ENCODE peak calls at places on chromosomes 11 and 22, in six cellular contexts. One of them, this sample, is unnamed.

GRCh38 chr11:115129771-115130306 is 374.4 kb downstream of the CADM1 start:
- DNase-seq in NCI-H226: no peak
- DNase-seq in GM12891: no peak
- DNase-seq in cardiac fibroblast: no peak
- DNase-seq in activated T-cell treated with anti-CD3 and anti-CD28 coated beads, Interleukin-2, amount 50 U/mL, for 72 hours: no peak
- DNase-seq in M059J: no peak
- DNase-seq in this sample: no peak

GRCh38 chr11:69734367-69734766 is 30.5 kb upstream of the FGF19 start:
- DNase-seq in cardiac fibroblast: no peak
- DNase-seq in activated T-cell treated with anti-CD3 and anti-CD28 coated beads, Interleukin-2, amount 50 U/mL, for 72 hours: no peak
- DNase-seq in NCI-H226: no peak
- DNase-seq in GM12891: no peak
- DNase-seq in M059J: no peak
- DNase-seq in this sample: no peak

GRCh38 chr11:10394229-10395100 is 60.6 kb upstream of the AMPD3 start:
- DNase-seq in cardiac fibroblast: peak; percentile 56
- DNase-seq in activated T-cell treated with anti-CD3 and anti-CD28 coated beads, Interleukin-2, amount 50 U/mL, for 72 hours: no peak
- DNase-seq in NCI-H226: peak; percentile 46
- DNase-seq in M059J: peak; percentile 97
- DNase-seq in GM12891: no peak
- DNase-seq in this sample: no peak

GRCh38 chr11:65498042-65498726 is 661 bp upstream of the MALAT1 start:
- DNase-seq in activated T-cell treated with anti-CD3 and anti-CD28 coated beads, Interleukin-2, amount 50 U/mL, for 72 hours: peak; percentile 77
- DNase-seq in M059J: peak; percentile 57
- DNase-seq in NCI-H226: no peak
- DNase-seq in cardiac fibroblast: peak; percentile 81
- DNase-seq in GM12891: no peak
- DNase-seq in this sample: peak; percentile 75

GRCh38 chr11:44325698-44326097 is 15.8 kb upstream of the ALX4 start:
- DNase-seq in NCI-H226: no peak
- DNase-seq in GM12891: no peak
- DNase-seq in cardiac fibroblast: no peak
- DNase-seq in activated T-cell treated with anti-CD3 and anti-CD28 coated beads, Interleukin-2, amount 50 U/mL, for 72 hours: no peak
- DNase-seq in M059J: no peak
- DNase-seq in this sample: no peak

GRCh38 chr22:26259510-26259909 is 90.2 kb downstream of the SEZ6L start:
- DNase-seq in activated T-cell treated with anti-CD3 and anti-CD28 coated beads, Interleukin-2, amount 50 U/mL, for 72 hours: peak; percentile 6
- DNase-seq in cardiac fibroblast: peak; percentile 5
- DNase-seq in NCI-H226: peak; percentile 1
- DNase-seq in M059J: peak; percentile 47
- DNase-seq in GM12891: no peak
- DNase-seq in this sample: peak; percentile 33

GRCh38 chr11:131186629-131187075 is 183.8 kb upstream of the NTM start:
- DNase-seq in M059J: no peak
- DNase-seq in GM12891: peak; percentile 31
- DNase-seq in activated T-cell treated with anti-CD3 and anti-CD28 coated beads, Interleukin-2, amount 50 U/mL, for 72 hours: no peak
- DNase-seq in cardiac fibroblast: no peak
- DNase-seq in NCI-H226: no peak
- DNase-seq in this sample: no peak

GRCh38 chr11:119236490-119236889 is 30.4 kb downstream of the CBL start:
- DNase-seq in M059J: no peak
- DNase-seq in NCI-H226: peak; percentile 31
- DNase-seq in cardiac fibroblast: peak; percentile 17
- DNase-seq in GM12891: no peak
- DNase-seq in activated T-cell treated with anti-CD3 and anti-CD28 coated beads, Interleukin-2, amount 50 U/mL, for 72 hours: no peak
- DNase-seq in this sample: no peak

GRCh38 chr22:28995551-28995950 is 66.1 kb downstream of the C22orf31 start:
- DNase-seq in GM12891: no peak
- DNase-seq in NCI-H226: no peak
- DNase-seq in M059J: no peak
- DNase-seq in activated T-cell treated with anti-CD3 and anti-CD28 coated beads, Interleukin-2, amount 50 U/mL, for 72 hours: no peak
- DNase-seq in cardiac fibroblast: no peak
- DNase-seq in this sample: no peak

GRCh38 chr11:29159552-29160465 is 857.0 kb downstream of the KCNA4 start:
- DNase-seq in cardiac fibroblast: peak; percentile 82
- DNase-seq in GM12891: peak; percentile 0
- DNase-seq in activated T-cell treated with anti-CD3 and anti-CD28 coated beads, Interleukin-2, amount 50 U/mL, for 72 hours: peak; percentile 1
- DNase-seq in M059J: peak; percentile 81
- DNase-seq in NCI-H226: peak; percentile 69
- DNase-seq in this sample: peak; percentile 69

GRCh38 chr22:47199261-47199948 is 437.0 kb downstream of the TBC1D22A start:
- DNase-seq in NCI-H226: no peak
- DNase-seq in cardiac fibroblast: no peak
- DNase-seq in activated T-cell treated with anti-CD3 and anti-CD28 coated beads, Interleukin-2, amount 50 U/mL, for 72 hours: no peak
- DNase-seq in GM12891: no peak
- DNase-seq in M059J: no peak
- DNase-seq in this sample: no peak

GRCh38 chr22:33139937-33140336 is 81.8 kb upstream of the SYN3 start:
- DNase-seq in M059J: no peak
- DNase-seq in activated T-cell treated with anti-CD3 and anti-CD28 coated beads, Interleukin-2, amount 50 U/mL, for 72 hours: no peak
- DNase-seq in GM12891: no peak
- DNase-seq in cardiac fibroblast: no peak
- DNase-seq in NCI-H226: no peak
- DNase-seq in this sample: no peak

GRCh38 chr11:47259178-47259977 is 1.6 kb downstream of the NR1H3 start:
- DNase-seq in GM12891: no peak
- DNase-seq in NCI-H226: peak; percentile 11
- DNase-seq in activated T-cell treated with anti-CD3 and anti-CD28 coated beads, Interleukin-2, amount 50 U/mL, for 72 hours: peak; percentile 46
- DNase-seq in cardiac fibroblast: peak; percentile 63
- DNase-seq in M059J: peak; percentile 26
- DNase-seq in this sample: peak; percentile 53

GRCh38 chr11:122661182-122661945 is 5.8 kb downstream of the UBASH3B start:
- DNase-seq in GM12891: no peak
- DNase-seq in M059J: peak; percentile 95
- DNase-seq in activated T-cell treated with anti-CD3 and anti-CD28 coated beads, Interleukin-2, amount 50 U/mL, for 72 hours: no peak
- DNase-seq in cardiac fibroblast: no peak
- DNase-seq in NCI-H226: no peak
- DNase-seq in this sample: no peak

GRCh38 chr11:96052921-96053631 is 129.2 kb upstream of the MTMR2 start:
- DNase-seq in cardiac fibroblast: peak; percentile 61
- DNase-seq in M059J: peak; percentile 88
- DNase-seq in GM12891: no peak
- DNase-seq in NCI-H226: peak; percentile 47
- DNase-seq in activated T-cell treated with anti-CD3 and anti-CD28 coated beads, Interleukin-2, amount 50 U/mL, for 72 hours: no peak
- DNase-seq in this sample: peak; percentile 25

GRCh38 chr11:18347471-18348125 is 25.2 kb downstream of the GTF2H1 start:
- DNase-seq in activated T-cell treated with anti-CD3 and anti-CD28 coated beads, Interleukin-2, amount 50 U/mL, for 72 hours: no peak
- DNase-seq in cardiac fibroblast: no peak
- DNase-seq in GM12891: no peak
- DNase-seq in NCI-H226: no peak
- DNase-seq in M059J: no peak
- DNase-seq in this sample: peak; percentile 65

GRCh38 chr11:8268530-8269461 is 5.1 kb upstream of the LMO1 start:
- DNase-seq in NCI-H226: no peak
- DNase-seq in GM12891: no peak
- DNase-seq in cardiac fibroblast: no peak
- DNase-seq in activated T-cell treated with anti-CD3 and anti-CD28 coated beads, Interleukin-2, amount 50 U/mL, for 72 hours: no peak
- DNase-seq in M059J: no peak
- DNase-seq in this sample: no peak

GRCh38 chr11:14768789-14769188 is 123.2 kb downstream of the CYP2R1 start:
- DNase-seq in M059J: no peak
- DNase-seq in activated T-cell treated with anti-CD3 and anti-CD28 coated beads, Interleukin-2, amount 50 U/mL, for 72 hours: peak; percentile 22
- DNase-seq in GM12891: no peak
- DNase-seq in cardiac fibroblast: no peak
- DNase-seq in NCI-H226: no peak
- DNase-seq in this sample: no peak

GRCh38 chr11:12390687-12391110 is 13.3 kb downstream of the PARVA start:
- DNase-seq in cardiac fibroblast: no peak
- DNase-seq in M059J: no peak
- DNase-seq in GM12891: no peak
- DNase-seq in activated T-cell treated with anti-CD3 and anti-CD28 coated beads, Interleukin-2, amount 50 U/mL, for 72 hours: no peak
- DNase-seq in NCI-H226: peak; percentile 54
- DNase-seq in this sample: no peak

GRCh38 chr22:35995345-35995744 is 33.3 kb downstream of the RBFOX2 start:
- DNase-seq in activated T-cell treated with anti-CD3 and anti-CD28 coated beads, Interleukin-2, amount 50 U/mL, for 72 hours: no peak
- DNase-seq in cardiac fibroblast: no peak
- DNase-seq in M059J: no peak
- DNase-seq in NCI-H226: no peak
- DNase-seq in GM12891: no peak
- DNase-seq in this sample: no peak

GRCh38 chr22:48959496-48959895 is 868.2 kb downstream of the BRD1 start:
- DNase-seq in GM12891: no peak
- DNase-seq in M059J: no peak
- DNase-seq in cardiac fibroblast: no peak
- DNase-seq in activated T-cell treated with anti-CD3 and anti-CD28 coated beads, Interleukin-2, amount 50 U/mL, for 72 hours: no peak
- DNase-seq in NCI-H226: no peak
- DNase-seq in this sample: no peak

GRCh38 chr11:122793500-122793899 is 44.8 kb upstream of the CRTAM start:
- DNase-seq in cardiac fibroblast: no peak
- DNase-seq in activated T-cell treated with anti-CD3 and anti-CD28 coated beads, Interleukin-2, amount 50 U/mL, for 72 hours: no peak
- DNase-seq in NCI-H226: no peak
- DNase-seq in M059J: no peak
- DNase-seq in GM12891: no peak
- DNase-seq in this sample: no peak

GRCh38 chr11:102110761-102111010 is 439 bp downstream of the YAP1 start:
- DNase-seq in GM12891: peak; percentile 30
- DNase-seq in cardiac fibroblast: no peak
- DNase-seq in M059J: no peak
- DNase-seq in activated T-cell treated with anti-CD3 and anti-CD28 coated beads, Interleukin-2, amount 50 U/mL, for 72 hours: peak; percentile 14
- DNase-seq in NCI-H226: no peak
- DNase-seq in this sample: no peak

GRCh38 chr11:103682318-103683184 is 353.9 kb upstream of the DDI1 start:
- DNase-seq in M059J: peak; percentile 66
- DNase-seq in NCI-H226: peak; percentile 19
- DNase-seq in cardiac fibroblast: peak; percentile 94
- DNase-seq in activated T-cell treated with anti-CD3 and anti-CD28 coated beads, Interleukin-2, amount 50 U/mL, for 72 hours: peak; percentile 36
- DNase-seq in GM12891: peak; percentile 4
- DNase-seq in this sample: peak; percentile 82

GRCh38 chr11:117456027-117456720 is 128.5 kb downstream of the CEP164 start:
- DNase-seq in activated T-cell treated with anti-CD3 and anti-CD28 coated beads, Interleukin-2, amount 50 U/mL, for 72 hours: peak; percentile 71
- DNase-seq in cardiac fibroblast: no peak
- DNase-seq in NCI-H226: no peak
- DNase-seq in GM12891: no peak
- DNase-seq in M059J: no peak
- DNase-seq in this sample: no peak

GRCh38 chr11:127789887-127790286 is 789.3 kb upstream of the KIRREL3 start:
- DNase-seq in M059J: peak; percentile 21
- DNase-seq in activated T-cell treated with anti-CD3 and anti-CD28 coated beads, Interleukin-2, amount 50 U/mL, for 72 hours: no peak
- DNase-seq in GM12891: no peak
- DNase-seq in cardiac fibroblast: no peak
- DNase-seq in NCI-H226: no peak
- DNase-seq in this sample: peak; percentile 2

GRCh38 chr11:118653684-118654390 is 25.6 kb downstream of the TREH start:
- DNase-seq in M059J: no peak
- DNase-seq in cardiac fibroblast: no peak
- DNase-seq in GM12891: no peak
- DNase-seq in NCI-H226: no peak
- DNase-seq in activated T-cell treated with anti-CD3 and anti-CD28 coated beads, Interleukin-2, amount 50 U/mL, for 72 hours: no peak
- DNase-seq in this sample: no peak

GRCh38 chr11:11640152-11640551 is 18.3 kb upstream of the GALNT18 start:
- DNase-seq in activated T-cell treated with anti-CD3 and anti-CD28 coated beads, Interleukin-2, amount 50 U/mL, for 72 hours: no peak
- DNase-seq in M059J: no peak
- DNase-seq in NCI-H226: no peak
- DNase-seq in GM12891: no peak
- DNase-seq in cardiac fibroblast: no peak
- DNase-seq in this sample: no peak

GRCh38 chr11:65417221-65417701 is 5.3 kb upstream of the NEAT1 start:
- DNase-seq in GM12891: no peak
- DNase-seq in activated T-cell treated with anti-CD3 and anti-CD28 coated beads, Interleukin-2, amount 50 U/mL, for 72 hours: peak; percentile 45
- DNase-seq in M059J: no peak
- DNase-seq in NCI-H226: no peak
- DNase-seq in cardiac fibroblast: no peak
- DNase-seq in this sample: peak; percentile 27

GRCh38 chr22:23533328-23533762 is 46.7 kb downstream of the IGLL1 start:
- DNase-seq in NCI-H226: no peak
- DNase-seq in GM12891: peak; percentile 52
- DNase-seq in activated T-cell treated with anti-CD3 and anti-CD28 coated beads, Interleukin-2, amount 50 U/mL, for 72 hours: peak; percentile 47
- DNase-seq in cardiac fibroblast: peak; percentile 52
- DNase-seq in M059J: peak; percentile 24
- DNase-seq in this sample: peak; percentile 22

GRCh38 chr22:47290706-47291430 is 528.4 kb downstream of the TBC1D22A start:
- DNase-seq in cardiac fibroblast: no peak
- DNase-seq in activated T-cell treated with anti-CD3 and anti-CD28 coated beads, Interleukin-2, amount 50 U/mL, for 72 hours: no peak
- DNase-seq in NCI-H226: no peak
- DNase-seq in GM12891: no peak
- DNase-seq in M059J: no peak
- DNase-seq in this sample: no peak

GRCh38 chr11:3675971-3676370 is 4.8 kb upstream of the CHRNA10 start:
- DNase-seq in NCI-H226: no peak
- DNase-seq in GM12891: no peak
- DNase-seq in cardiac fibroblast: no peak
- DNase-seq in activated T-cell treated with anti-CD3 and anti-CD28 coated beads, Interleukin-2, amount 50 U/mL, for 72 hours: no peak
- DNase-seq in M059J: peak; percentile 53
- DNase-seq in this sample: no peak

GRCh38 chr11:66367561-66368312 is 3.8 kb downstream of the SLC29A2 start:
- DNase-seq in M059J: no peak
- DNase-seq in activated T-cell treated with anti-CD3 and anti-CD28 coated beads, Interleukin-2, amount 50 U/mL, for 72 hours: no peak
- DNase-seq in GM12891: no peak
- DNase-seq in cardiac fibroblast: no peak
- DNase-seq in NCI-H226: no peak
- DNase-seq in this sample: no peak

GRCh38 chr11:131042041-131042390 is 125.7 kb upstream of the SNX19 start:
- DNase-seq in M059J: no peak
- DNase-seq in activated T-cell treated with anti-CD3 and anti-CD28 coated beads, Interleukin-2, amount 50 U/mL, for 72 hours: no peak
- DNase-seq in GM12891: no peak
- DNase-seq in NCI-H226: no peak
- DNase-seq in cardiac fibroblast: no peak
- DNase-seq in this sample: no peak

GRCh38 chr11:115996808-115997188 is 492.6 kb upstream of the CADM1 start:
- DNase-seq in GM12891: no peak
- DNase-seq in cardiac fibroblast: no peak
- DNase-seq in NCI-H226: no peak
- DNase-seq in M059J: peak; percentile 26
- DNase-seq in activated T-cell treated with anti-CD3 and anti-CD28 coated beads, Interleukin-2, amount 50 U/mL, for 72 hours: no peak
- DNase-seq in this sample: no peak

This sample was measured in lung microvascular endothelial cell.